ENCODE peak calls at places on chromosomes 7 and 10, in eight cellular contexts. B is effector memory CD4-positive, alpha-beta T cell; O is PC-9; A is left ventricle myocardium inferior; S is fibroblast of lung; X is heart right ventricle; G is brain microvascular endothelial cell; F is left lung. K is an unnamed sample.
A peak's percentile ranks its signal among the peaks of the same experiment; 100 is the strongest.

GRCh38 chr10:102673961-102674511 is 29.8 kb downstream of the TRIM8 start:
- DNase-seq in B (peak; percentile 54), O (no peak), A (peak; percentile 70), S (peak; percentile 90), X (peak; percentile 71), G (peak; percentile 72), F (peak; percentile 83), K (no peak)

GRCh38 chr7:134462337-134462925 is 3.5 kb upstream of the AKR1B1 start:
- DNase-seq in B (no peak), O (no peak), A (no peak), S (peak; percentile 82), X (no peak), G (peak; percentile 62), F (no peak), K (no peak)

GRCh38 chr10:95346715-95347401 is 56.1 kb upstream of the PDLIM1 start:
- DNase-seq in B (no peak), O (no peak), A (no peak), S (no peak), X (no peak), G (no peak), F (no peak), K (no peak)

GRCh38 chr10:34886906-34887615 is 72.0 kb upstream of the PARD3 start:
- DNase-seq in B (no peak), O (no peak), A (no peak), S (no peak), X (no peak), G (no peak), F (no peak), K (no peak)

GRCh38 chr10:43383204-43383971 is 12.0 kb downstream of the FXYD4 start:
- DNase-seq in B (no peak), O (no peak), A (peak; percentile 10), S (no peak), X (no peak), G (no peak), F (peak; percentile 20), K (no peak)

GRCh38 chr10:89926736-89927135 is 225.3 kb downstream of the KIF20B start:
- DNase-seq in B (no peak), O (no peak), A (no peak), S (no peak), X (no peak), G (no peak), F (no peak), K (no peak)

GRCh38 chr7:102892631-102893278 is 20.0 kb upstream of the LRRC17 start:
- DNase-seq in B (no peak), O (no peak), A (no peak), S (peak; percentile 50), X (no peak), G (no peak), F (no peak), K (no peak)

GRCh38 chr10:104809288-104810090 is 168.4 kb downstream of the SORCS3 start:
- DNase-seq in B (no peak), O (peak; percentile 0), A (no peak), S (no peak), X (no peak), G (no peak), F (no peak), K (no peak)

GRCh38 chr10:15146366-15146765 is 22.1 kb downstream of the NMT2 start:
- DNase-seq in B (no peak), O (no peak), A (no peak), S (no peak), X (no peak), G (no peak), F (no peak), K (no peak)

GRCh38 chr10:110016037-110016436 is 8.3 kb downstream of the ADD3 start:
- DNase-seq in B (no peak), O (no peak), A (no peak), S (peak; percentile 53), X (no peak), G (no peak), F (no peak), K (no peak)

GRCh38 chr10:78820007-78820362 is 248.8 kb upstream of the ZMIZ1 start:
- DNase-seq in B (no peak), O (no peak), A (no peak), S (no peak), X (no peak), G (no peak), F (no peak), K (no peak)

GRCh38 chr10:131723601-131724530 is 176.9 kb upstream of the PPP2R2D start:
- DNase-seq in B (no peak), O (no peak), A (no peak), S (no peak), X (no peak), G (no peak), F (no peak), K (peak; percentile 64)

GRCh38 chr10:17290226-17290625 is 62.2 kb downstream of the VIM start:
- DNase-seq in B (no peak), O (peak; percentile 10), A (no peak), S (peak; percentile 46), X (no peak), G (no peak), F (no peak), K (no peak)

GRCh38 chr7:12893292-12893691 is 205.9 kb downstream of the ARL4A start:
- DNase-seq in B (no peak), O (no peak), A (no peak), S (no peak), X (no peak), G (no peak), F (no peak), K (no peak)

GRCh38 chr10:47038881-47039557 is 127.8 kb downstream of the PTPN20 start:
- DNase-seq in B (no peak), O (no peak), A (no peak), S (no peak), X (no peak), G (no peak), F (peak; percentile 16), K (no peak)

GRCh38 chr10:95485030-95485429 is 76.1 kb downstream of the SORBS1 start:
- DNase-seq in B (no peak), O (no peak), A (no peak), S (no peak), X (no peak), G (no peak), F (no peak), K (no peak)

GRCh38 chr10:110643670-110644597 is at the start of gene RBM20:
- DNase-seq in B (no peak), O (no peak), A (peak; percentile 70), S (no peak), X (peak; percentile 74), G (no peak), F (no peak), K (no peak)

GRCh38 chr7:121505540-121506182 is 109.6 kb upstream of the FAM3C start:
- DNase-seq in B (no peak), O (no peak), A (no peak), S (no peak), X (no peak), G (no peak), F (no peak), K (no peak)

GRCh38 chr7:143286522-143286890 is 1.6 kb upstream of the CASP2 start:
- DNase-seq in B (no peak), O (no peak), A (no peak), S (no peak), X (no peak), G (no peak), F (no peak), K (no peak)
- H3K36me3 ChIP-seq in B (peaks cover 1% of the 10 kb centered on the region), O (peaks cover 34% of the 10 kb centered on the region), A (peaks cover 3% of the 10 kb centered on the region), S (no peaks in the 10 kb centered on the region), X (peaks cover 10% of the 10 kb centered on the region), G (no peaks in the 10 kb centered on the region), F (no peaks in the 10 kb centered on the region), K (peaks cover 3% of the 10 kb centered on the region)

DNA sequence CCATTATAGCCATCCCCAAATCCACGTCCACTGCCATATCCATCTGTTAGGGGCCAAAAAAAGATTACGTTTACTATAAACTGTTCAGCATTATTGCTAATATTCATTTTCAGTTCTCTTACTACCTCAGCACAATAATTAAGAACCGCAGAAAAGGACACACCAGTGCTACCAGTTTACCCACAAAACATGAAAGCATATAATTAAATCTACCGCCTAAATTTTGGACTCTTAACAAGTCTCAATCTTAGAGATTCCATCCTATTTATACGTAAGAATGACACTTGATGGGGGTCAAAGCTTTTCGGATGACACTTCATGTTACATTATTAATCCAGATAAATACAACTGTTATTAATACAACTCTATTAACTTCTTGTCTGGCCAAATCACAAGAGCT is 4.7 kb downstream of the HNRNPA2B1 start:
- DNase-seq in B (no peak), O (no peak), A (no peak), S (no peak), X (no peak), G (no peak), F (no peak), K (no peak)
- H3K36me3 ChIP-seq in B (peaks cover 67% of the 10 kb centered on the region), O (peaks cover 85% of the 10 kb centered on the region), A (peaks cover 77% of the 10 kb centered on the region), S (peaks cover 8% of the 10 kb centered on the region), X (peaks cover 69% of the 10 kb centered on the region), G (peaks cover 76% of the 10 kb centered on the region), F (peaks cover 66% of the 10 kb centered on the region), K (peaks cover 67% of the 10 kb centered on the region)

DNA sequence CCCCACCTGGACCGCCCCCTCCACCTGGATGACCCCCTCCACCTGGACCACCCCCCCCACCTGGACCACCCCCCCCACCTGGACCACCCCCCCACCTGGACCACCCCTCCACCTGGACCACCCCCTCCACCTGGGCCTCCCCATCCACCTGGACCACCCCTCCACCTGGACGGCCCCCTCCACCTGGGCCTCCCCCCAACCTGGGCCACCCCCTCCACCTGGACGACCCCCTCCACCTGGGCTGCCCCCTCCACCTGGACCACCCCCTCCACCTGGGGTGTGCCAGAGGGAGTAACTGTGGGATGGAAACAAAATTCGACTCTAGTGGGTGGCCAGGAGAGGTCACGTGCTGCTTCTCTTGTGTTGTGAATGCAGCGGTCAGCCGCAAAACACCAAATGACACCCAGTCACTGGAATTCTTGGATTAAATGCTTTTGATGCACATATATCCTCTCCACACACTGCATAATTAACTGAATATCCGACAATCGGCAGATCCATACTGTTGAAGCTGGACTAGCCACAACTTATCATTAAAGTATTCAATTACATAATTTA is 316.7 kb downstream of the PTPRN2 start:
- DNase-seq in B (no peak), O (no peak), A (no peak), S (no peak), X (no peak), G (no peak), F (no peak), K (peak; percentile 48)
- H3K36me3 ChIP-seq in B (no peaks in the 10 kb centered on the region), O (no peaks in the 10 kb centered on the region), A (no peaks in the 10 kb centered on the region), S (no peaks in the 10 kb centered on the region), X (no peaks in the 10 kb centered on the region), G (no peaks in the 10 kb centered on the region), F (no peaks in the 10 kb centered on the region), K (no peaks in the 10 kb centered on the region)

GRCh38 chr7:65971021-65971420 is 11.0 kb downstream of the GUSB start:
- DNase-seq in B (no peak), O (no peak), A (no peak), S (no peak), X (no peak), G (no peak), F (no peak), K (peak; percentile 57)

GRCh38 chr7:65968256-65969185 is 13.5 kb downstream of the GUSB start:
- DNase-seq in B (no peak), O (no peak), A (no peak), S (no peak), X (no peak), G (no peak), F (no peak), K (no peak)

GRCh38 chr7:65972976-65973375 is 9.0 kb downstream of the GUSB start:
- DNase-seq in B (no peak), O (no peak), A (no peak), S (no peak), X (no peak), G (no peak), F (no peak), K (no peak)

GRCh38 chr7:65966167-65966566 is 15.8 kb downstream of the GUSB start:
- DNase-seq in B (no peak), O (no peak), A (no peak), S (no peak), X (no peak), G (no peak), F (no peak), K (no peak)

GRCh38 chr7:65967361-65968155 is 14.5 kb downstream of the GUSB start:
- DNase-seq in B (no peak), O (no peak), A (no peak), S (no peak), X (no peak), G (no peak), F (no peak), K (no peak)
- H3K36me3 ChIP-seq in B (peaks cover 71% of the 10 kb centered on the region), O (peaks cover 14% of the 10 kb centered on the region), A (peaks cover 100% of the 10 kb centered on the region), S (peaks cover 10% of the 10 kb centered on the region), X (peaks cover 99% of the 10 kb centered on the region), G (peaks cover 28% of the 10 kb centered on the region), F (peaks cover 100% of the 10 kb centered on the region), K (peaks cover 100% of the 10 kb centered on the region)